ENCODE peak calls at places on chromosomes 13 and 19, in ten cellular contexts. Z is HS-5; Q is stimulated activated CD8-positive, alpha-beta memory T cell treated with anti-CD3 and anti-CD28 coated beads, Interleukin-15, amount 100 ng/mL, for 1 hour; V is kidney epithelial cell; M is NCI-H1417; C is naive thymus-derived CD4-positive, alpha-beta T cell; D is CD4-positive, alpha-beta T cell; O is SIG-M5; S is T-cell; J is non-pigmented ciliary epithelial cell. L is an unnamed sample.

GRCh38 chr19:38742906-38743305 is 1.4 kb downstream of the CAPN12 start:
- DNase-seq in Z (no peak), Q (no peak), V (no peak), M (no peak), C (no peak), D (no peak), O (no peak), S (no peak), J (no peak), L (peak)

GRCh38 chr19:16001481-16002312 is 52.9 kb downstream of the OR10H4 start:
- DNase-seq in Z (no peak), Q (no peak), V (peak), M (no peak), C (peak), D (no peak), O (peak), S (no peak), J (peak), L (no peak)

GRCh38 chr19:11549386-11549953 is 9.6 kb downstream of the ELOF1 start:
- DNase-seq in Z (no peak), Q (no peak), V (no peak), M (no peak), C (no peak), D (no peak), O (no peak), S (no peak), J (no peak), L (no peak)

GRCh38 chr19:49889687-49890348 is 6.9 kb downstream of the IL4I1 start:
- DNase-seq in Z (no peak), Q (peak), V (no peak), M (no peak), C (peak), D (peak), O (no peak), S (peak), J (no peak), L (no peak)

GRCh38 chr19:1407662-1408299 is 395 bp downstream of the DAZAP1 start:
- DNase-seq in Z (no peak), Q (no peak), V (no peak), M (peak), C (peak), D (no peak), O (no peak), S (peak), J (no peak), L (no peak)

GRCh38 chr19:17121736-17122293 is 46.2 kb downstream of the MYO9B start:
- DNase-seq in Z (no peak), Q (no peak), V (no peak), M (no peak), C (no peak), D (no peak), O (no peak), S (no peak), J (no peak), L (no peak)

GRCh38 chr13:21735621-21736401 is 64.9 kb downstream of the FGF9 start:
- DNase-seq in Z (no peak), Q (no peak), V (no peak), M (no peak), C (no peak), D (no peak), O (no peak), S (no peak), J (no peak), L (no peak)

GRCh38 chr13:25632166-25632888 is 260.6 kb downstream of the ATP8A2 start:
- DNase-seq in Z (no peak), Q (no peak), V (no peak), M (no peak), C (no peak), D (no peak), O (no peak), S (no peak), J (no peak), L (no peak)

GRCh38 chr13:111665691-111666095 is 345.3 kb downstream of the TEX29 start:
- DNase-seq in Z (no peak), Q (no peak), V (no peak), M (no peak), C (no peak), D (no peak), O (no peak), S (no peak), J (no peak), L (no peak)

GRCh38 chr13:92547256-92547655 is 679.4 kb upstream of the GPC6 start:
- DNase-seq in Z (peak), Q (no peak), V (peak), M (no peak), C (no peak), D (no peak), O (no peak), S (no peak), J (peak), L (no peak)

GRCh38 chr13:35675651-35676050 is 199.2 kb upstream of the MAB21L1 start:
- DNase-seq in Z (no peak), Q (no peak), V (no peak), M (no peak), C (no peak), D (no peak), O (no peak), S (no peak), J (no peak), L (peak)

GRCh38 chr19:57421037-57421436 is 10.1 kb downstream of the ZNF17 start:
- DNase-seq in Z (no peak), Q (no peak), V (no peak), M (no peak), C (no peak), D (no peak), O (no peak), S (no peak), J (no peak), L (no peak)

GRCh38 chr19:3701200-3701599 is 932 bp upstream of the PIP5K1C start:
- DNase-seq in Z (no peak), Q (no peak), V (no peak), M (no peak), C (no peak), D (no peak), O (no peak), S (no peak), J (no peak), L (no peak)

GRCh38 chr13:28819046-28819747 is 942 bp upstream of the MTUS2 start:
- DNase-seq in Z (no peak), Q (no peak), V (no peak), M (no peak), C (no peak), D (no peak), O (no peak), S (no peak), J (no peak), L (no peak)

GRCh38 chr19:46715620-46716012 is 1.3 kb downstream of the PRKD2 start:
- DNase-seq in Z (no peak), Q (no peak), V (no peak), M (no peak), C (no peak), D (no peak), O (no peak), S (no peak), J (no peak), L (no peak)

GRCh38 chr13:59086147-59086546 is 1077.6 kb downstream of the DIAPH3 start:
- DNase-seq in Z (peak), Q (no peak), V (peak), M (no peak), C (no peak), D (no peak), O (no peak), S (no peak), J (peak), L (no peak)

L was measured in D721Med.